ENCODE peak calls at places on chromosomes 13 and 19, in six cellular contexts. J, V, B, G, I and M are unnamed samples. For H3K4me1, the result is how much of the 10 kb centered on the place peaks cover.

GRCh38 chr19:38079926-38080380 is 144.1 kb downstream of the DPF1 start:
- DNase-seq in J (no peak), V (no peak), B (peak), G (no peak), I (peak), M (no peak)

GRCh38 chr19:53102701-53103140 is 501 bp downstream of the ZNF160 start:
- DNase-seq in J (peak), V (peak), B (peak), G (peak), I (peak), M (no peak)

GRCh38 chr13:50911051-50911690 is 1.6 kb downstream of the RNASEH2B start:
- DNase-seq in J (no peak), V (no peak), B (no peak), G (no peak), I (no peak), M (peak)

GRCh38 chr13:78323040-78323439 is 280.3 kb downstream of the POU4F1 start:
- DNase-seq in J (no peak), V (no peak), B (no peak), G (no peak), I (no peak), M (no peak)

GRCh38 chr13:27476943-27477681 is 26.7 kb upstream of the MTIF3 start:
- DNase-seq in J (no peak), V (no peak), B (peak), G (no peak), I (no peak), M (no peak)

GRCh38 chr19:28956971-28957370 is 256.0 kb downstream of the UQCRFS1 start:
- DNase-seq in J (no peak), V (no peak), B (no peak), G (no peak), I (no peak), M (no peak)

GRCh38 chr19:5934779-5935472 is 20.9 kb downstream of the CAPS start:
- DNase-seq in J (no peak), V (no peak), B (no peak), G (peak), I (peak), M (no peak)

GRCh38 chr13:30998548-30999140 is 66.2 kb downstream of the TEX26 start:
- DNase-seq in J (no peak), V (no peak), B (no peak), G (no peak), I (no peak), M (no peak)

GRCh38 chr13:83839158-83839557 is 43.1 kb downstream of the SLITRK1 start:
- DNase-seq in J (no peak), V (no peak), B (no peak), G (no peak), I (no peak), M (peak)

DNA sequence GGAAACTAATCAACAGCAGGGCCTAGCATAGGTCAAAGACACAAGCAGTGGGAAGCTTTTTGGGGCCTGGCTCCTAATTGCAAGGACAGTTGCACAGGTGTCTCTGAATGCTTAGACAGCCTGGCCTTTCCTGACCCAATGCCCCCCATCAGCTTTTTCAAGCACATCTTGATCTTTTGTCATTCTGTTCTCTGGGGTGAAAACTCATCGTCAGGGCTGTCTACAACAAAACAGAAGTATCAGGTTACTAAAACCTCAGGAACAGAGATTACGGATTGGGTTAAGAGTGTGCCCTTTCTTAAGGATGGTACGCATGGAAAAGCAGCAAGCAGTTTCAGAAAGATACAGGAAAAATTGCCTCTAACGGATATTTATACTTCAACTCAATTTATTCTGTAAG is 8.3 kb upstream of the ZNF254 start:
- DNase-seq in J (no peak), V (no peak), B (no peak), G (no peak), I (no peak), M (no peak)
- H3K4me1 ChIP-seq in J (under half), V (under half), B (under half), G (under half), I (under half), M (under half)

GRCh38 chr19:1164684-1165531 is 9.2 kb downstream of the SBNO2 start:
- DNase-seq in J (no peak), V (no peak), B (no peak), G (no peak), I (no peak), M (no peak)

GRCh38 chr19:1163283-1163933 is 10.7 kb downstream of the SBNO2 start:
- DNase-seq in J (no peak), V (no peak), B (no peak), G (no peak), I (no peak), M (no peak)

GRCh38 chr19:1161716-1162115 is 12.4 kb downstream of the SBNO2 start:
- DNase-seq in J (no peak), V (no peak), B (peak), G (no peak), I (no peak), M (peak)

GRCh38 chr19:1162404-1163282 is 11.4 kb downstream of the SBNO2 start:
- DNase-seq in J (no peak), V (no peak), B (no peak), G (no peak), I (no peak), M (no peak)

DNA sequence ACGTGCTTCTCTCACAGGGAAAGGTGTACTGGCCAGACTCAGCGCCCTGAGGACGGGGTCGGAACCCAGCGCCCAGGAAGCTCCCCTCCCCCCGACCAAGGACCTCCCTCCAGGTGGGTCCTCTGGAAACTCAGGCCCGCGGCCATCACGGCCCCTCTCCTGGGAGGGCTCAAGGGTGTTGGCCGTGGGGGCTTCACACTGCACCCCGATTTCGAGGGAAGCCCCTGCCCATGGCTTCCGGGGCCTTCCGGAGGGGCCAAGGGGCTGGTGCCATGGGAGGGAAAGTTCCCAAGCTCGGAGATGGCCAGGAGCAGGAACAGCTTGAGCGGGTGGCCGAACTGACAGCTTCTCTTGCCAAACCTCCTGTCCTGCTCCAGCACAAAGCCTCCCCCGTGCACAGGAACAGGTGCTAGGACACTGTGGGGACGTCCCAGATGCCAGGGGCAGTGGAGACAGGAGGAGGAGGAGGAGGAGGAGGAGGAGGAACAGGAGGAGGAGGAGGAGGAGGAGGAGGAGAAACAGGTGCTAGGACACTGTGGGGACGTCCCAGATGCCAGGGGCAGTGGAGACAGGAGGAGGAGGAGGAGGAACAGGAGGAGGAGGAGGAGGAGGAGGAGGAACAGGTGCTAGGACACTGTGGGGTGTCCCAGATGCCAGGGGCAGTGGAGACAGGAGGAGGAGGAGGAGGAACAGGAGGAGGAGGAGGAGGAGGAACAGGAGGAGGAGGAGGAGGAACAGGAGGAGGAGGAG is 10.0 kb downstream of the SBNO2 start:
- DNase-seq in J (no peak), V (no peak), B (no peak), G (no peak), I (no peak), M (no peak)
- H3K4me1 ChIP-seq in J (under half), V (under half), B (under half), G (under half), I (under half), M (under half)

GRCh38 chr13:101412076-101412475 is 4.2 kb downstream of the NALCN start:
- DNase-seq in J (no peak), V (no peak), B (no peak), G (no peak), I (no peak), M (no peak)
- H3K4me1 ChIP-seq in J (under half), V (under half), B (under half), G (under half), I (under half), M (under half)

DNA sequence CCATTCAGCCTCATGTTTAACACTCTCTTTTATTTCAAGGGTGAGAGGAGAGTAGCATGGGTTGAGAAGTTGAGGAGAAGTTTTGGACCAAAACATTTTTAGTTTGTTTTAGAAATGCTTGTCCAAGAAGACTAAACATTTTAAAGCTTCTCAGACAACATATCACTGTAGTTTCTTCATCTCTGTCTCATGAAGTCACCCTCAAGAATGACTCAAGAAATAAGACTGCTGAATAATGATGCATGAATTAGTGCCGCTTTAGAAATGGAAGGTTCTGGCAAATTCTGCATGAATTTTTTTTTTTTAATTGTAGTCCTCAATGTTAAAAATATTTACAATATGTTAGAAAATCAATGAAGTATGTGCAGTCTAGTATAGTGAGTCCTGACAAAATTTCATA is 422.7 kb upstream of the ARGLU1 start:
- DNase-seq in J (no peak), V (no peak), B (no peak), G (no peak), I (no peak), M (no peak)
- H3K4me1 ChIP-seq in J (under half), V (under half), B (under half), G (under half), I (under half), M (under half)

DNA sequence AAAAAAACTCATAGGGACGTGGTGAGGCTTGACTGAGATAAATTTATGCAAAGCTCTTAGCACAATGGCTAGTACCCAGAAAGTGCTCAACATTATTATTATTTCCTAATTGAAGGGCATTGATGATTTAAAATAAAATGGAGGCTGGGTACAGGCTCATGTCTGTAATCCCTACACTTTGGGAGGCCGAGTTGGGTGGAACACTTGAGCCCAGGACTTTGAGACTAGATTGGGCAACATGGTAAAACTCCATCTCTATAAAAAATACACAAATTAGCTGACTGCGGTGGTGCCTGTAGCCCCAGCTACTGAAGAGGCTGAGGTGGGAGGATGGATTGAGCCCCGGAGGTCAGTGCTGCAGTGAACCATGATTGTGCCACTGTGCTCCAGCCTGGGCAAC is 49.6 kb downstream of the LRCH1 start:
- DNase-seq in J (no peak), V (no peak), B (no peak), G (no peak), I (no peak), M (no peak)
- H3K4me1 ChIP-seq in J (under half), V (half or more), B (half or more), G (under half), I (under half), M (under half)

GRCh38 chr19:13053761-13054604 is 48.7 kb downstream of the LYL1 start:
- DNase-seq in J (no peak), V (peak), B (peak), G (peak), I (peak), M (peak)

GRCh38 chr19:13050274-13050673 is 52.4 kb downstream of the LYL1 start:
- DNase-seq in J (no peak), V (no peak), B (no peak), G (no peak), I (no peak), M (no peak)

GRCh38 chr19:13052447-13053232 is 50.0 kb downstream of the LYL1 start:
- DNase-seq in J (no peak), V (no peak), B (no peak), G (no peak), I (no peak), M (no peak)

GRCh38 chr19:13053238-13053637 is 49.4 kb downstream of the LYL1 start:
- DNase-seq in J (no peak), V (no peak), B (no peak), G (no peak), I (no peak), M (no peak)

GRCh38 chr19:13051581-13052165 is 51.0 kb downstream of the LYL1 start:
- DNase-seq in J (no peak), V (no peak), B (peak), G (peak), I (no peak), M (peak)
- H3K4me1 ChIP-seq in J (under half), V (half or more), B (under half), G (under half), I (under half), M (under half)